ENCODE peak calls at places on chromosomes 2 and 18, in eight cellular contexts. Y, A, O, S, B, U, R and W are unnamed samples.

GRCh38 chr2:127565261-127566138 is 30.0 kb downstream of the MYO7B start:
- DNase-seq in Y (no peak), A (no peak), O (no peak), S (no peak), B (no peak), U (no peak), R (no peak), W (no peak)

GRCh38 chr2:214830794-214831346 is 21.4 kb upstream of the BARD1 start:
- DNase-seq in Y (no peak), A (no peak), O (peak; percentile 18), S (peak; percentile 32), B (peak; percentile 25), U (peak; percentile 59), R (peak; percentile 47), W (no peak)

GRCh38 chr18:76421291-76422078 is 73.6 kb downstream of the ZNF516 start:
- DNase-seq in Y (no peak), A (no peak), O (no peak), S (no peak), B (no peak), U (peak; percentile 26), R (peak; percentile 45), W (no peak)

GRCh38 chr2:2328847-2329246 is 2.2 kb downstream of the MYT1L start:
- DNase-seq in Y (no peak), A (peak; percentile 79), O (peak; percentile 46), S (peak; percentile 6), B (no peak), U (peak; percentile 6), R (peak; percentile 16), W (no peak)

GRCh38 chr2:207395535-207396251 is 134.1 kb upstream of the CREB1 start:
- DNase-seq in Y (no peak), A (peak; percentile 23), O (no peak), S (no peak), B (no peak), U (peak; percentile 78), R (no peak), W (no peak)

GRCh38 chr2:12169060-12169406 is 422.6 kb downstream of the LPIN1 start:
- DNase-seq in Y (no peak), A (peak; percentile 68), O (peak; percentile 37), S (peak; percentile 68), B (peak; percentile 94), U (peak; percentile 58), R (peak; percentile 93), W (no peak)

GRCh38 chr2:61350777-61351176 is 120.1 kb downstream of the USP34 start:
- DNase-seq in Y (no peak), A (no peak), O (no peak), S (no peak), B (no peak), U (no peak), R (no peak), W (no peak)

GRCh38 chr2:233422050-233422639 is 67.9 kb downstream of the DGKD start:
- DNase-seq in Y (no peak), A (no peak), O (peak; percentile 59), S (no peak), B (no peak), U (peak; percentile 47), R (no peak), W (peak; percentile 79)

GRCh38 chr2:232846055-232846454 is 24.0 kb upstream of the SNORC start:
- DNase-seq in Y (no peak), A (no peak), O (no peak), S (no peak), B (no peak), U (no peak), R (no peak), W (no peak)

GRCh38 chr18:42268793-42269192 is 313.8 kb downstream of the PIK3C3 start:
- DNase-seq in Y (no peak), A (no peak), O (no peak), S (no peak), B (no peak), U (no peak), R (no peak), W (no peak)

GRCh38 chr18:57950542-57950941 is 93.5 kb upstream of the NEDD4L start:
- DNase-seq in Y (no peak), A (no peak), O (no peak), S (no peak), B (no peak), U (peak; percentile 91), R (no peak), W (no peak)

GRCh38 chr18:63624863-63625262 is 19.2 kb downstream of the SERPINB4 start:
- DNase-seq in Y (no peak), A (no peak), O (no peak), S (no peak), B (no peak), U (no peak), R (no peak), W (no peak)

GRCh38 chr18:48946329-48946835 is 4.4 kb downstream of the SMAD7 start:
- DNase-seq in Y (no peak), A (no peak), O (peak; percentile 54), S (peak; percentile 54), B (peak; percentile 69), U (peak; percentile 64), R (peak; percentile 77), W (no peak)

GRCh38 chr2:151156431-151156830 is 105.2 kb downstream of the RBM43 start:
- DNase-seq in Y (no peak), A (no peak), O (no peak), S (no peak), B (no peak), U (no peak), R (peak; percentile 36), W (no peak)

GRCh38 chr2:79994915-79995419 is 309.6 kb downstream of the LRRTM1 start:
- DNase-seq in Y (no peak), A (no peak), O (no peak), S (no peak), B (no peak), U (no peak), R (peak; percentile 31), W (no peak)

GRCh38 chr2:118968031-118968430 is 26.0 kb downstream of the MARCO start:
- DNase-seq in Y (no peak), A (no peak), O (no peak), S (no peak), B (no peak), U (no peak), R (no peak), W (no peak)

GRCh38 chr2:143668236-143668635 is 539.0 kb downstream of the ARHGAP15 start:
- DNase-seq in Y (no peak), A (no peak), O (no peak), S (no peak), B (no peak), U (no peak), R (no peak), W (no peak)

GRCh38 chr2:236772220-236772837 is 202.7 kb downstream of the ACKR3 start:
- DNase-seq in Y (no peak), A (no peak), O (no peak), S (no peak), B (no peak), U (no peak), R (no peak), W (no peak)

GRCh38 chr2:9944330-9944758 is 7.1 kb upstream of the GRHL1 start:
- DNase-seq in Y (no peak), A (no peak), O (no peak), S (peak; percentile 20), B (no peak), U (peak; percentile 59), R (peak; percentile 64), W (no peak)

GRCh38 chr2:184646177-184646576 is 47.8 kb downstream of the ZNF804A start:
- DNase-seq in Y (no peak), A (no peak), O (no peak), S (peak; percentile 73), B (peak; percentile 41), U (peak; percentile 90), R (peak; percentile 66), W (no peak)

DNA sequence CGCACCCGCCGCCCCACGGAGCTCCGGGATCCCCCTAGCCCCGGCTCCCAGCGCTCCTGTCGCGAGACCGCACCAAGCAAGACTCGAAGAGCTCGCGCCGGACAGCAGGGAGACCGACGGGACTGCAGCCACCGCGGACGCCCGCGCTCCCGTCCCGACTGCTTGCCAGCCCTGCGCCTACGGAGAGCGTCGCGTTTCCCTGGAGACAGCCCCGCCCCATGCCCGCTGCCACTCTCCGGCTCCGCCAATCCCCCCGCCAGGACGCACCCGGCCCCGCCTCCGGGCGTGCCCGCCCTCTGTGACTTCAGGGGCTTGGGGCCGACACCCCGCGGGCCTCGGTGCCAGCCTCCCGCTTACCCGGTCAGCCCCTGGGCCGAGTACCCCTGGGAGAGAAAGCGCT is at the start of gene ANKMY1:
- DNase-seq in Y (peak; percentile 79), A (peak; percentile 88), O (peak; percentile 92), S (peak; percentile 89), B (peak; percentile 64), U (peak; percentile 88), R (peak; percentile 91), W (no peak)
- H3K4me3 ChIP-seq in Y (peak within 1 kb of the TSS; percentile 16), A (peak within 1 kb of the TSS; percentile 27), O (peak within 1 kb of the TSS; percentile 55), S (peak within 1 kb of the TSS; percentile 70), B (peak within 1 kb of the TSS; percentile 40), U (peak within 1 kb of the TSS; percentile 48), R (peak within 1 kb of the TSS; percentile 69), W (peak within 1 kb of the TSS; percentile 39)

GRCh38 chr2:103174711-103175110 is 412.9 kb downstream of the TMEM182 start:
- DNase-seq in Y (no peak), A (no peak), O (no peak), S (no peak), B (peak; percentile 37), U (peak; percentile 2), R (peak; percentile 3), W (no peak)
- H3K4me3 ChIP-seq in Y (no peak overlapping the region), A (no peak overlapping the region), O (no peak overlapping the region), S (no peak overlapping the region), B (no peak overlapping the region), U (no peak overlapping the region), R (no peak overlapping the region), W (no peak overlapping the region)

GRCh38 chr2:3492951-3493609 is 26.3 kb downstream of the ADI1 start:
- DNase-seq in Y (peak; percentile 89), A (no peak), O (no peak), S (peak; percentile 89), B (peak; percentile 96), U (no peak), R (peak; percentile 70), W (no peak)
- H3K4me3 ChIP-seq in Y (peak overlapping the region; percentile 10), A (no peak overlapping the region), O (no peak overlapping the region), S (peak overlapping the region; percentile 26), B (no peak overlapping the region), U (no peak overlapping the region), R (no peak overlapping the region), W (no peak overlapping the region)

DNA sequence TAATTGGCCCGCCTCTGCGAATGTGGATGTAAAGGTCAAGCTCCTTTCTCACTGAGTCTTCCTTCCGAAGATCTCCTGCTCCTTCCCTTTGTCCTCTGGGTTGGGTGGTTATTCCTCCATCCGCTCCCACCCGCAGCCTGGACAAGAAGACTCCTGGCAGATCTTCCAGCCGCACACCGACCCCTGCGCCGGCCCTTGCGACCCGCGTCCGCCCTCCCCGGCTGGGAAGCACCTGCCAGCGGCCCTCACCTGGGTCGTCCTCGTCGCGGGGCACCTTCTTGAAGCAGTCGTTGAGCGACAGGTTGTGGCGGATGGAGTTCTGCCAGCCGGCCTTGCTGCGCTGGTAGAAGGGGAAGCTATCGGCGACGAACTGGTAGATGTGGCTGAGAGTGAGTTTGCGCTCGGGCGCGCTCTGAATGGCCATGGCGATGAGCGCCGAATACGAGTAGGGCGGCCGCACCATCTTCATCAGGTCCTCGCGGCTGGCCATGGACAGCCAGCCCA is 794 bp downstream of the FOXI3 start:
- DNase-seq in Y (no peak), A (no peak), O (no peak), S (peak; percentile 12), B (no peak), U (peak; percentile 21), R (peak; percentile 15), W (no peak)
- H3K4me3 ChIP-seq in Y (no peak overlapping the region), A (peak overlapping the region; percentile 19), O (no peak overlapping the region), S (no peak overlapping the region), B (no peak overlapping the region), U (no peak overlapping the region), R (no peak overlapping the region), W (no peak overlapping the region)